ENCODE peak calls at places on chromosome 6, in six cellular contexts. Y is CD8-positive, alpha-beta memory T cell; P is breast epithelium; S is right atrium auricular region; K is right lobe of liver; C is stomach. N is an unnamed sample. For H3K4me1 and H3K9me3, the result is how much of the 10 kb centered on the place peaks cover.

GRCh38 chr6:89888871-89889270 is 5.4 kb upstream of the GJA10 start:
- DNase-seq in Y (no peak), P (no peak), S (no peak), K (no peak), C (no peak), N (no peak)

GRCh38 chr6:163994566-163994965 is 580.0 kb downstream of the QKI start:
- DNase-seq in Y (no peak), P (no peak), S (no peak), K (no peak), C (no peak), N (no peak)

GRCh38 chr6:109236140-109237081 is 141.1 kb downstream of the CEP57L1 start:
- DNase-seq in Y (no peak), P (no peak), S (no peak), K (no peak), C (no peak), N (no peak)

GRCh38 chr6:137011406-137011805 is 33.4 kb downstream of the IL20RA start:
- DNase-seq in Y (no peak), P (no peak), S (no peak), K (no peak), C (no peak), N (no peak)

GRCh38 chr6:122710908-122711307 is 68.6 kb upstream of the FABP7 start:
- DNase-seq in Y (no peak), P (no peak), S (no peak), K (no peak), C (no peak), N (no peak)

GRCh38 chr6:93327857-93328256 is 91.5 kb downstream of the EPHA7 start:
- DNase-seq in Y (no peak), P (no peak), S (no peak), K (no peak), C (no peak), N (no peak)

GRCh38 chr6:151502499-151502898 is 8.7 kb downstream of the CCDC170 start:
- DNase-seq in Y (no peak), P (no peak), S (no peak), K (no peak), C (no peak), N (no peak)

GRCh38 chr6:7156666-7157278 is 49.0 kb downstream of the RREB1 start:
- DNase-seq in Y (no peak), P (no peak), S (no peak), K (no peak), C (no peak), N (no peak)

GRCh38 chr6:56693246-56693607 is 50.5 kb upstream of the DST start:
- DNase-seq in Y (no peak), P (peak), S (peak), K (peak), C (peak), N (no peak)

GRCh38 chr6:26183581-26184408 is 96.6 kb downstream of the HFE start:
- DNase-seq in Y (peak), P (peak), S (peak), K (peak), C (peak), N (no peak)

GRCh38 chr6:16576391-16577368 is 184.6 kb downstream of the ATXN1 start:
- DNase-seq in Y (no peak), P (no peak), S (no peak), K (no peak), C (no peak), N (no peak)
- H3K4me3 ChIP-seq in Y (no peak), P (no peak), S (no peak), K (no peak), C (no peak), N (no peak)

GRCh38 chr6:11727356-11727755 is 51.2 kb downstream of the ADTRP start:
- DNase-seq in Y (no peak), P (no peak), S (no peak), K (no peak), C (no peak), N (no peak)

GRCh38 chr6:11730645-11731044 is 48.0 kb downstream of the ADTRP start:
- DNase-seq in Y (no peak), P (no peak), S (no peak), K (no peak), C (no peak), N (no peak)

GRCh38 chr6:11729083-11729482 is 49.5 kb downstream of the ADTRP start:
- DNase-seq in Y (no peak), P (no peak), S (no peak), K (no peak), C (no peak), N (no peak)

GRCh38 chr6:11731423-11731822 is 47.2 kb downstream of the ADTRP start:
- DNase-seq in Y (no peak), P (no peak), S (no peak), K (no peak), C (peak), N (no peak)

DNA sequence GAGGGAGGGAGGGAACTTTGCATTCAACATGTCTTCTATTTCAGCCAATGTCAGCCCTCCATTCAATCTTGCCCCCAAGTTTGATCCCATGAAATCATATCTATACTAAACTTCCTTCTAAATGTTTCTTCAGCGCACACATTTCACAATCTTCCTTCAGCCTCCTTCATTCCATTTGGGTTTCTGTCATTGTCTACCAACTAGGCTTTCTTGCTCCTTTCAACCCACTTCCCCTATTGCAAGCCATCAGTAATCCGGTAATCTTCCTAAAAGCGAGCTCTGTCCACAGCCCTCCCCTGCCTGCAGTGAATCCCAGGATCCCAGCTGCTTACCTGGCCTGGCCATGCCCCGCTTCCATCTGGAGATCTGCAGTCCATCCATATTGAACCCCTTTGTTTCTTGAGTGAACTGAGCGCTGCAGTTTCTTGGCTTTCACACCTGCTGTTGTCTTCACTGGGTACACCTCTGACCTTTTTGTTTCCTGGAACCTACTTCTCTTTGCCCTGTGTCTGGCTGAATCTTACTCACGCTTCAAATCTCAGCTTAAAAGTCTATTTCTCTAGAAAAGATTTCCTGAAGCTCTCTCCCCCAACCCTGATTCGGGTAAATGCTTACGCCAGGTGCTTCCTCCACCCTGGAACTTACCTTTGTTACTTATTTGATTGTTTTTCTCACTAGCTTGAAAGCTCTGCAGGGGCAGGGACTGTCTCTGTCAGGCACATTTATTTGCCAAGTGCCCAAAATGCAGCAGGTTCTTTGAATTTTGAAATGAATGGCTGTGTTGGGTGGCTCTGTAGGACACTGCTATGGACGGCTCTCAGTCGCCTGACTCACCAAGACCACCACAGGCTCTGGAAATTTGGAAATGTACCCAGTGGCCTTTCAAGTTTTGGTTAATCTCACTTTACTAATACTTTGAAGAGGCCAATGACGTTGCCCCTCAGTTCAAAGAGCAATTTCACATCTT is 50.3 kb downstream of the ADTRP start:
- DNase-seq in Y (no peak), P (no peak), S (no peak), K (no peak), C (no peak), N (no peak)
- H3K4me1 ChIP-seq in Y (half or more), P (under half), S (under half), K (under half), C (under half), N (under half)

GRCh38 chr6:126480268-126480667 is 140.4 kb downstream of the CENPW start:
- DNase-seq in Y (no peak), P (no peak), S (no peak), K (no peak), C (no peak), N (no peak)
- H3K9me3 ChIP-seq in Y (under half), P (under half), S (under half), K (under half), C (under half), N (under half)

DNA sequence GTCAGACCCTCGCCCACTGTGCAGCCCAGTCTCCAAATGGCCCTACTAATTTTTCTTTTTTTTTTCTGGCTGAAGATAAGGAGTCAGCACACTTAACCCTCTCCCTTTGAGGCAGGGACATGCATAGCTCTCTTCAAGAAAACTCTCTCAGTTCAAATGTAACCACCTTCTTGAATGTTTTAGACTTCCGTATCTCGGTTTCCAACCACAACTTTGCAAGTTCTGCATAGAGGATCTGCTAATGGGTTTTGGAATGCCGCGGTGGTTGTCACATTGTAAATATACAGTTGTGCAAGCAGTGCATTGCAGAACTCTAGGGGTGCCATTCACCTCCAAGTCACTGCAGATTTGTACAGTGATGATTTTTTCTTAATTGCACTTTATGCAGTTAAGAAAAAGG is 59.4 kb upstream of the SLC35B3 start:
- DNase-seq in Y (no peak), P (no peak), S (no peak), K (no peak), C (no peak), N (no peak)
- H3K4me3 ChIP-seq in Y (no peak), P (no peak), S (no peak), K (no peak), C (no peak), N (no peak)

DNA sequence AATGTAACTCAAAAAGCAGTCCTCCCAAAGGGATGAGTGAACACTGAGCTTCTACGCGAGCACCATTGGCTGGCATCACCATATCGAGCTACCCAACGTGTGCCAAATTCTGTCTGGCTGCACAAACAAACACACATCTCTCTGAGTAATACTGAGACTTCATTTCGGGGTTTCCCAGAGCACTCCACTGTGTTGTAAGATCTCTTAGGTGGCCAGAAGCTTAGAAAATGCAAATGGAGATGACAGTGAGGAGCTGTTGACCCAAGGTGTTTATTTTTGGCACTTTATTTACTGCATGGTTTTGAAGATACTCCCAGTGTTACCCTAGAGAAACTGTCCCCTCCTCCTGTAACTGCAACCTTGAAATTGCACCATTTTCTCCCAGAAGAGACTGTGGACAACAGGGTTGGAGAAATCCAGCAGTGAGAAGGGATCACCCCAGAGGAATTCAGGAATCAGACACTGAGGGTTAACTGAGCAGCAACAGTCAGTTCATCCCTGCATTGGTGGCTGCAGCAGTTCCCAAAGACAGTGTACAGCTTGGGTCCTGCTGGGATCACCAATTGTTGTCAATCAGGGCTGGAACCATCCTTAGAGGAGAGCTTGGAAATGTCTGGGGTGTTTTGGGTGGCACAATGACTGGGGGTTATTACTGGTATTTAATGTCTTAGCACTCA is 1.0 kb upstream of the RIPOR2 start:
- DNase-seq in Y (peak), P (no peak), S (no peak), K (no peak), C (no peak), N (no peak)
- H3K4me1 ChIP-seq in Y (under half), P (under half), S (under half), K (under half), C (under half), N (under half)

GRCh38 chr6:30283761-30284160 is 43.0 kb upstream of the TRIM39 start:
- DNase-seq in Y (no peak), P (no peak), S (no peak), K (no peak), C (no peak), N (no peak)
- H3K9me3 ChIP-seq in Y (half or more), P (half or more), S (half or more), K (under half), C (half or more), N (half or more)

DNA sequence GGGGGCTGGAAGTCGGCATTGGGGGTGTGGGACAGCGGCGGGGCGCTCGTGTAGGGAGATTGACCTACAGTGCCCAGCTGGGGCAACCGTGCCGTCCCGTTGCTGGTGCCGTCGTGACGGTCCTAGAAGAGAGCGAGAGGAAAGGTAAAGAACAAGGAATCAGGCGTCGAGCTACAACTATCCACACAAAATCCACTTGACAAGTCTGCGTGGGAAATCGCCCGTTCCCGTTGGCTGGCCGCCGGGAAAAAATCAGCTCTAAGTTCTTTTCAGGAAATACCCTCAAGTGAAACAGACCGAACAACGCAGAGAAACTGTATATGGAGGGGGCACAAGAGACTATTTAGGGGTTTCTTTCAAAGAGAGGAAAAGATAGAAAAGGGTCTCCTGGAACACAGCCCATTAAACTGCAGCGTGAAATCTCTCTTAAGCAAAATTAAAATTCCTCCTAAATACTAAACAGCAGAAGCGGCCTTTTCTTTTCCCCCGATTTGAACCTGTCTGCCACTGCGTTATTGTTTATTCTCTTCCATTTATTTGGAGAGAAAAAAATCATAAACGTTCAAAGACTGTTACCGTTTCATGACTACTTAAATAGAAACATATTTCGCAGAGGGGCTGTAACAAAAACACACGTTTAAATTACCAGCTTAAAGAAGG is 4.5 kb downstream of the TFAP2A start:
- DNase-seq in Y (no peak), P (no peak), S (no peak), K (no peak), C (no peak), N (no peak)
- H3K4me3 ChIP-seq in Y (no peak), P (peak), S (no peak), K (no peak), C (peak), N (peak)

GRCh38 chr6:14738933-14739332 is 506.9 kb upstream of the JARID2 start:
- DNase-seq in Y (no peak), P (no peak), S (no peak), K (no peak), C (no peak), N (no peak)

GRCh38 chr6:14738497-14738896 is 507.4 kb upstream of the JARID2 start:
- DNase-seq in Y (no peak), P (no peak), S (no peak), K (no peak), C (no peak), N (no peak)

GRCh38 chr6:14742680-14743079 is 503.2 kb upstream of the JARID2 start:
- DNase-seq in Y (no peak), P (no peak), S (no peak), K (no peak), C (no peak), N (no peak)

GRCh38 chr6:14742171-14742570 is 503.7 kb upstream of the JARID2 start:
- DNase-seq in Y (no peak), P (no peak), S (no peak), K (no peak), C (no peak), N (no peak)

DNA sequence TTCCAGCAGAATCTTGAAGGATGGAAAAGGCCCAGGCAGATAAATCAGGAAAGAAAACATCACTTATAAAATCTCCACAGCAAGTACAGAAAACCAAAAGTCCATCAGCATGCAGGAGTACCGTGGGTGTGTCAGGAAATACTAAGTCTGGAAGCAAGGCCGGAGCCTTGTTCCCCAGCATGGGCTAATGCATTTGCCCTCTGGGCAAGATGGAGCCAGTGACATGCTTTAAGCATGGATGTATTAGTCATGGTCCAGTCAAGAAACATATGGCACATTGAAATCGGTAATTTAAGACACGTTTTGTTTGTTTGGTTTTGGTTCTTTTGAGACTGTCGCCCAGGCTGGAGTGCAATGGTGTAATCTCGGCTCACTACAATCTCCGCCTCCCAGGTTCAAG is 506.0 kb upstream of the JARID2 start:
- DNase-seq in Y (no peak), P (no peak), S (no peak), K (no peak), C (no peak), N (no peak)
- H3K4me1 ChIP-seq in Y (under half), P (under half), S (under half), K (under half), C (under half), N (under half)

DNA sequence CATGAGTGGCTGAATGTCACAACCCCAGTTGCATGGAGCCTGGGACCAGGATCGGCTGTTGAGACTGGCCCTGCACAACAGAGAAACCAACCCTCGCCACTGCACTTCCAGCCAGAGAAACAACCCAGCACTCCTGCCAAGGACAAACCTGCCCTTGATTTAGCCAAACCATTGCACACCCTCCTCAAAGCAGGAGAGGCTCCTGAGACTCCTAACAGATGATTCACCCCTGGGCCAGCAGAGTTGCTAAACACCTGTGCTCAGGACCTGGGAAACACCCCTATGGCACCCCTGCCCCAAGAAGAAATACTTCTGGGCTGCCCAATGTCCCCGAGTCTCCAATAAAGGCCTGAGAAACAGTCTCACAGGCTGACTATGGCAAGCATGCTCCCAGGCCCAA is 17.8 kb downstream of the WDR27 start:
- DNase-seq in Y (no peak), P (no peak), S (no peak), K (no peak), C (no peak), N (no peak)
- H3K9me3 ChIP-seq in Y (under half), P (under half), S (under half), K (under half), C (under half), N (under half)

GRCh38 chr6:30463242-30463641 is 26.1 kb upstream of the HLA-E start:
- DNase-seq in Y (no peak), P (no peak), S (no peak), K (no peak), C (no peak), N (no peak)
- H3K4me3 ChIP-seq in Y (peak), P (no peak), S (no peak), K (no peak), C (peak), N (no peak)